ENCODE peak calls at places on chromosomes 7 and 10, in seven cellular contexts. One of them, this sample, is unnamed.

GRCh38 chr7:41656357-41656756 is 46.5 kb downstream of the INHBA start:
- DNase-seq in H9: no peak
- DNase-seq in GM13976: no peak
- DNase-seq in heart left ventricle: no peak
- DNase-seq in astrocyte of the spinal cord: peak
- DNase-seq in GM12865: no peak
- DNase-seq in dorsolateral prefrontal cortex: no peak
- DNase-seq in this sample: no peak

GRCh38 chr10:35328404-35329037 is 7.8 kb upstream of the CCNY start:
- DNase-seq in GM12865: no peak
- DNase-seq in H9: no peak
- DNase-seq in astrocyte of the spinal cord: peak
- DNase-seq in heart left ventricle: no peak
- DNase-seq in GM13976: no peak
- DNase-seq in dorsolateral prefrontal cortex: no peak
- DNase-seq in this sample: no peak

GRCh38 chr7:117124585-117125220 is 171.4 kb downstream of the ST7 start:
- DNase-seq in GM13976: no peak
- DNase-seq in heart left ventricle: peak
- DNase-seq in dorsolateral prefrontal cortex: no peak
- DNase-seq in astrocyte of the spinal cord: peak
- DNase-seq in H9: no peak
- DNase-seq in GM12865: peak
- DNase-seq in this sample: no peak

GRCh38 chr7:158432369-158433270 is 155.0 kb downstream of the PTPRN2 start:
- DNase-seq in dorsolateral prefrontal cortex: no peak
- DNase-seq in GM13976: no peak
- DNase-seq in astrocyte of the spinal cord: peak
- DNase-seq in heart left ventricle: no peak
- DNase-seq in H9: no peak
- DNase-seq in GM12865: no peak
- DNase-seq in this sample: no peak

GRCh38 chr7:34087892-34088891 is 182.9 kb downstream of the BMPER start:
- DNase-seq in dorsolateral prefrontal cortex: no peak
- DNase-seq in GM12865: peak
- DNase-seq in GM13976: no peak
- DNase-seq in heart left ventricle: no peak
- DNase-seq in astrocyte of the spinal cord: peak
- DNase-seq in H9: peak
- DNase-seq in this sample: no peak

GRCh38 chr10:71269301-71270288 is 49.5 kb upstream of the SLC29A3 start:
- DNase-seq in GM13976: no peak
- DNase-seq in heart left ventricle: peak
- DNase-seq in dorsolateral prefrontal cortex: no peak
- DNase-seq in GM12865: no peak
- DNase-seq in astrocyte of the spinal cord: no peak
- DNase-seq in H9: peak
- DNase-seq in this sample: no peak

GRCh38 chr7:38675500-38676106 is 44.4 kb upstream of the AMPH start:
- DNase-seq in astrocyte of the spinal cord: no peak
- DNase-seq in GM13976: no peak
- DNase-seq in heart left ventricle: no peak
- DNase-seq in GM12865: no peak
- DNase-seq in H9: no peak
- DNase-seq in dorsolateral prefrontal cortex: no peak
- DNase-seq in this sample: no peak

GRCh38 chr7:36840930-36841329 is 116.6 kb upstream of the AOAH start:
- DNase-seq in GM12865: no peak
- DNase-seq in GM13976: no peak
- DNase-seq in heart left ventricle: no peak
- DNase-seq in H9: no peak
- DNase-seq in astrocyte of the spinal cord: no peak
- DNase-seq in dorsolateral prefrontal cortex: no peak
- DNase-seq in this sample: no peak

GRCh38 chr10:15715619-15716227 is 4.0 kb downstream of the ITGA8 start:
- DNase-seq in astrocyte of the spinal cord: peak
- DNase-seq in GM12865: no peak
- DNase-seq in H9: no peak
- DNase-seq in GM13976: no peak
- DNase-seq in dorsolateral prefrontal cortex: no peak
- DNase-seq in heart left ventricle: no peak
- DNase-seq in this sample: no peak

DNA sequence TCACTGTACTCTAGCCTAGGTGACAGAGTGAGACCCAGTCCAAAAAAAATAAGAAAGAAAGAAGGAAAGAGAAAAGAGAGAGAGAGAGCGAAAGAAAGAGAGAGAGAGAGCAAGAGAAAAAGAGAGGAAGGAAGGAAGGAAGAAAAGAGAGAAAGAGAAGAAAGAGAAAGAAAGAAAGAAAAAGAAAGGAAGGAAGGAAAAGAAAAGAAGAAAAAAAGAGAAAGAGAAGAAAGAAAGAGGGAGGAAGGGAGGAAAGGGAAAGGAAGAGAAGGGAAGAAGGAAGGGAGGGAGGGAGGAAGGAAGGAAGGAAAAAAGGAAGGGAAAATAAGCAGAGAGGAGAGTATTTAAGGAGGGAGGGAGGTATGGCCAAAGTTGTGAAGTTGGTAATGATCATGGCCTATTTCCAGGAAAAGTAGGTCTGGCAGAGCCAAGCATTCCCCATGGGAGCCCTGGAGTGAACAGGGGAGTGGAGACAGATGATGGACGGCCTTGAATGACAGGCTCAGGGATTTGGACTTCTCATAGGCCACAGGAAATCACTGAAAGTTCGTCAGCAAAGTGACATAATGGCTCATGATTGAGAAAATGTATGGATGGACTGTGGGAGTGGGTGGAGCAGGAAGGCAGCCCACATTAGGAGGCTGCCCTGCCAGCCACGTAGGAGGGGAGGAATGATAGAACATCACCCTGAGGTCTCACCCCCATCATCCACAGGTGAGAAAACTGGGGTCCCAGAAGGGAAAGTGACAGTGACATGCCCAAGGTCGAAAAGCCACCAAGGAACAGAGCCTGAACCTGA is 44.7 kb upstream of the CUX1 start:
- DNase-seq in H9: no peak
- DNase-seq in GM13976: no peak
- DNase-seq in GM12865: no peak
- DNase-seq in heart left ventricle: no peak
- DNase-seq in astrocyte of the spinal cord: no peak
- DNase-seq in dorsolateral prefrontal cortex: no peak
- DNase-seq in this sample: no peak
- TF ChIP-seq CTCF in H9: no peak
- TF ChIP-seq CTCF in GM13976: no peak
- TF ChIP-seq CTCF in GM12865: no peak
- TF ChIP-seq CTCF in heart left ventricle: no peak
- TF ChIP-seq CTCF in astrocyte of the spinal cord: no peak
- TF ChIP-seq CTCF in dorsolateral prefrontal cortex: no peak
- TF ChIP-seq CTCF in this sample: no peak

GRCh38 chr7:83652481-83652880 is 3.5 kb upstream of the SEMA3E start:
- DNase-seq in GM13976: no peak
- DNase-seq in H9: no peak
- DNase-seq in astrocyte of the spinal cord: no peak
- DNase-seq in dorsolateral prefrontal cortex: no peak
- DNase-seq in heart left ventricle: no peak
- DNase-seq in GM12865: no peak
- DNase-seq in this sample: no peak

DNA sequence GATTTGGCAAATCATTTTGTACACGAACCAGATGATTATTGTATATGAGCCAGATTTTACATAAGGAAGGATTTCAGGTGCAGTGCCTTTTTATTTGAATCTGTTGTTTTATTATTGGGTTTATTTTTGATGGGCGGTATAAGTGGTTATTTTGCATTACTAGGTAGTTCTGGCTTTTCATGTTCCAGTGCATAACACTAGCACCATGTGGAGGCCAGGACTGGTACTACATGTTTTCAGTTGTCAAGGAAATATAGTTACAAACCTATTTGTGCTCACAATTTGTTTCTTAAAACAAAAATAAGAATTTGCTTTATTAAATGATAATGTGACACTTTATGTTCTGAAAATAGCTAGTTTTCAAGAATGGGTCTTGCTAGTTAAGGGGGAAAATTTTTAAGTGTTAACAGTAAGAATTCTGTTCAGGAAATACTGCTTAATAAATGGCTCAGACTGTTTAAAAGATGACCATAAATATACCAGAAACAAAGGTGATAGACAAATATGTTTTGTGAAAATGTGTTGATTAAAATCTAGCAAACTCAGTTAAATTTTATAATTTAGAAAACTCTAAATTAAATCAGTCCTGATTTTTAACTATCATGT is 7.1 kb upstream of the SEMA3E start:
- DNase-seq in H9: no peak
- DNase-seq in GM12865: peak
- DNase-seq in dorsolateral prefrontal cortex: no peak
- DNase-seq in astrocyte of the spinal cord: peak
- DNase-seq in heart left ventricle: no peak
- DNase-seq in GM13976: peak
- DNase-seq in this sample: peak
- TF ChIP-seq CTCF in H9: peak
- TF ChIP-seq CTCF in GM12865: peak
- TF ChIP-seq CTCF in dorsolateral prefrontal cortex: peak
- TF ChIP-seq CTCF in astrocyte of the spinal cord: peak
- TF ChIP-seq CTCF in heart left ventricle: peak
- TF ChIP-seq CTCF in GM13976: peak
- TF ChIP-seq CTCF in this sample: peak

GRCh38 chr7:31764457-31764856 is 77.4 kb downstream of the PPP1R17 start:
- DNase-seq in H9: no peak
- DNase-seq in heart left ventricle: no peak
- DNase-seq in GM12865: no peak
- DNase-seq in astrocyte of the spinal cord: no peak
- DNase-seq in GM13976: no peak
- DNase-seq in dorsolateral prefrontal cortex: no peak
- DNase-seq in this sample: no peak

GRCh38 chr7:31758770-31759169 is 71.8 kb downstream of the PPP1R17 start:
- DNase-seq in astrocyte of the spinal cord: peak
- DNase-seq in H9: no peak
- DNase-seq in heart left ventricle: no peak
- DNase-seq in GM13976: no peak
- DNase-seq in dorsolateral prefrontal cortex: no peak
- DNase-seq in GM12865: no peak
- DNase-seq in this sample: no peak

GRCh38 chr7:31761646-31762045 is 74.6 kb downstream of the PPP1R17 start:
- DNase-seq in H9: no peak
- DNase-seq in GM13976: no peak
- DNase-seq in dorsolateral prefrontal cortex: no peak
- DNase-seq in astrocyte of the spinal cord: no peak
- DNase-seq in heart left ventricle: peak
- DNase-seq in GM12865: no peak
- DNase-seq in this sample: no peak

GRCh38 chr7:31767686-31768358 is 80.8 kb downstream of the PPP1R17 start:
- DNase-seq in heart left ventricle: no peak
- DNase-seq in dorsolateral prefrontal cortex: no peak
- DNase-seq in H9: peak
- DNase-seq in GM12865: no peak
- DNase-seq in GM13976: no peak
- DNase-seq in astrocyte of the spinal cord: no peak
- DNase-seq in this sample: no peak

GRCh38 chr7:31763548-31763947 is 76.5 kb downstream of the PPP1R17 start:
- DNase-seq in heart left ventricle: no peak
- DNase-seq in H9: no peak
- DNase-seq in astrocyte of the spinal cord: no peak
- DNase-seq in GM13976: no peak
- DNase-seq in GM12865: no peak
- DNase-seq in dorsolateral prefrontal cortex: no peak
- DNase-seq in this sample: no peak
- TF ChIP-seq CTCF in heart left ventricle: no peak
- TF ChIP-seq CTCF in H9: peak
- TF ChIP-seq CTCF in astrocyte of the spinal cord: peak
- TF ChIP-seq CTCF in GM13976: no peak
- TF ChIP-seq CTCF in GM12865: peak
- TF ChIP-seq CTCF in dorsolateral prefrontal cortex: no peak
- TF ChIP-seq CTCF in this sample: no peak

DNA sequence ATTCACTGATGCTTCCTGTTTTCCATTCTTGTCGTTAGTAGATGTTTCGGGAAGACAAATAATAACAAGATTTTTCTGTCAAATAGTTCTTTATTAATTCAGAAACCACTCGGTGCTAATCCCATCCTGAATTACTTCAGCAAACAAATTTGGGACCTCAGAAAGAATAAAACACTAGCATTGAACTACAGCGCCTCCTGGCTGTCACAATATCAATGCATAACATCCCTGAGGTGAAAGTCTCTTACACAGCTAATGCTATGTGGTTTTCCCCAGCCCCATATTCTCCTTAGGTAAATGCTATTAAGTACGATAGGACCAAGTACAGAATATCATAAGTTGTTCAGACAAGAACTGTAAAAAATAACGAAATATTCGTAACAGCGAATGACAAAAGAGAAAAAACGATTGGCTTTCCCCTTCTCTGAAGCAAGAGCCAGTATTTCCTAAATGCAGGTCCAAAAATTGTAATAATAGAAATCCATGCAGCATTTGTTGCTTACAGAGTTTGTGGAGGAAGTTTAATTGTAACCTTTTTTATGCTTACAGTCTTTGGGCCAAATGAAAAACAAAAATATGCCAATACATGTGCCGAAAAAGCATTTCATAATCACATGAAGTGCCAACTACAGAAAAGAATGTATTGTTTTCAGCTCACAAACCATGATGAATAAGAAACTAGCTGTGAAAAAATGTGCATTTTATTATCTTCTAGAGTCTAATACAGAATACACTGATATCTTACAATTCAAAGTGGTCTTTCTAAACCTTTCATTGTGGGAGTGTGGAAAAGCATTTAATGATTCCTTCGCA is 47.3 kb downstream of the MYPN start:
- DNase-seq in dorsolateral prefrontal cortex: no peak
- DNase-seq in heart left ventricle: peak
- DNase-seq in GM12865: peak
- DNase-seq in H9: peak
- DNase-seq in astrocyte of the spinal cord: peak
- DNase-seq in GM13976: peak
- DNase-seq in this sample: peak
- TF ChIP-seq CTCF in dorsolateral prefrontal cortex: peak
- TF ChIP-seq CTCF in heart left ventricle: peak
- TF ChIP-seq CTCF in GM12865: peak
- TF ChIP-seq CTCF in H9: peak
- TF ChIP-seq CTCF in astrocyte of the spinal cord: peak
- TF ChIP-seq CTCF in GM13976: peak
- TF ChIP-seq CTCF in this sample: peak

DNA sequence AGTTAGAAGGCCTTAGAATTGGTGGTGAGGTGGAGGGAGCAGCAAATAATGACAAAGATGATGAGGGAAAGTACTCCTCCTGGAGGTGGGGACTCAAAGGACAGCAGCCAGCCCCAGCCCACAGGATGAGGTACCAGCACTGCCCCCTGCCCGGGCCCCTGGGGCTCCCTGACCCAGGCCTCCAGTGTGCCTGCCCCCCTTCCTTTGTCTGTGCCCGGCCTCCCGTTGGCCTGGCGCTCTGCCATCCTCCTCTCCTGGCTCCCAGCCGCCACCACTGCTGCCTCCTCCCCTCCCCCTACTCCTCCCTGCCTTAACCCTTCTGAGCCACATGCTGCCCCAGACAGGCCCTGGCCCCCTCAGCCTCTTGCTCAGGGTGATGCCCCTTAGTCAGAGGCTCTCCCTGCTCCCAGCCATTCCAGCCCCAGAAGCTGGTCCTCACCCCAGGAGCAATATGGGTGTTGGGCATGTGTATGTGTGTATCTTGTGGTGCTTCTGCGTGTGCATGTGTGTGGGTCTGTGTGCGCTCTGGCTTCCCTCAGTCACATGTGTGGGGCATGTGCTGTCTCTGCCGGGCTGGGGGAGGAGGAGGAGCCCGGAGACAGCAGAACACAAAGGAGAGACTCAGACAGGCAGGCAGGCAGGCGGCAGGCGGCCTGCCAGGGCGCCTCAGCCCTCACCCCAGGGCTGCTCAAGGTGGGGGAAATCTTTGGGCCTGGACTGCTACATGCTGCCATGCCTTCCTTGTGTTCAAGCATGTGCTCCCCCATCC is 2.6 kb downstream of the LDB1 start:
- DNase-seq in dorsolateral prefrontal cortex: peak
- DNase-seq in astrocyte of the spinal cord: peak
- DNase-seq in GM13976: peak
- DNase-seq in heart left ventricle: peak
- DNase-seq in GM12865: peak
- DNase-seq in H9: peak
- DNase-seq in this sample: peak
- TF ChIP-seq CTCF in dorsolateral prefrontal cortex: peak
- TF ChIP-seq CTCF in astrocyte of the spinal cord: peak
- TF ChIP-seq CTCF in GM13976: no peak
- TF ChIP-seq CTCF in heart left ventricle: no peak
- TF ChIP-seq CTCF in GM12865: no peak
- TF ChIP-seq CTCF in H9: peak
- TF ChIP-seq CTCF in this sample: peak

This sample was measured in GM10248.